ENCODE peak calls at places on chromosomes 6 and 20, in four cellular contexts. A is RWPE1; C is activated T-helper 1 cell treated with anti-CD3 and anti-CD28 coated beads, Interleukin-2, amount 50 U/mL, for 16 hours; R is B cell. D is an unnamed sample.
A peak's percentile ranks its signal among the peaks of the same experiment; 100 is the strongest.

GRCh38 chr6:170286246-170286933 is 4.5 kb downstream of the DLL1 start:
- DNase-seq in A (no peak), C (no peak), R (no peak), D (no peak)

GRCh38 chr20:58891686-58892125 is 39.2 kb downstream of the GNAS start:
- DNase-seq in A (no peak), C (peak; percentile 13), R (peak; percentile 81), D (peak; percentile 55)

GRCh38 chr6:161418458-161418945 is 144.6 kb upstream of the AGPAT4 start:
- DNase-seq in A (peak; percentile 39), C (no peak), R (peak; percentile 36), D (peak; percentile 66)

GRCh38 chr6:146859795-146860495 is 261.2 kb downstream of the ADGB start:
- DNase-seq in A (no peak), C (no peak), R (no peak), D (no peak)

GRCh38 chr20:58174708-58175287 is 53.7 kb downstream of the ANKRD60 start:
- DNase-seq in A (no peak), C (no peak), R (no peak), D (no peak)

GRCh38 chr6:133240511-133241087 is 558 bp upstream of the EYA4 start:
- DNase-seq in A (no peak), C (no peak), R (peak; percentile 36), D (peak; percentile 14)

GRCh38 chr6:75381878-75382633 is 97.5 kb upstream of the TMEM30A start:
- DNase-seq in A (no peak), C (no peak), R (no peak), D (no peak)

GRCh38 chr6:36216559-36216958 is 20.0 kb downstream of the BRPF3 start:
- DNase-seq in A (no peak), C (no peak), R (no peak), D (no peak)

GRCh38 chr6:137099689-137100398 is 55.1 kb upstream of the IL20RA start:
- DNase-seq in A (peak; percentile 12), C (no peak), R (no peak), D (peak; percentile 33)

GRCh38 chr6:157443066-157443800 is 62.2 kb downstream of the ZDHHC14 start:
- DNase-seq in A (no peak), C (no peak), R (no peak), D (peak; percentile 53)

D was measured in GM13976.